ENCODE peak calls at places on chromosomes 1 and 21, in six cellular contexts. V, Q, F, L, D and J are unnamed samples.

GRCh38 chr1:93847811-93848288 is 31.2 kb downstream of the DNTTIP2 start:
- DNase-seq in V (peak), D (peak), Q (peak), F (peak), L (peak), J (peak)

GRCh38 chr1:109478806-109479205 is 4.9 kb upstream of the ATXN7L2 start:
- DNase-seq in D (no peak), L (peak), V (no peak), F (no peak), Q (peak), J (peak)

GRCh38 chr1:199279872-199280649 is 641.2 kb downstream of the PTPRC start:
- DNase-seq in V (no peak), L (no peak), Q (no peak), D (no peak), F (no peak), J (no peak)

GRCh38 chr1:67058242-67058641 is 4.3 kb upstream of the SLC35D1 start:
- DNase-seq in V (no peak), D (no peak), Q (no peak), F (no peak), L (no peak), J (no peak)

GRCh38 chr1:56877973-56878372 is 23.4 kb downstream of the C8A start:
- DNase-seq in L (no peak), V (no peak), Q (no peak), D (peak), F (no peak), J (no peak)

GRCh38 chr1:179828554-179829110 is 49.0 kb downstream of the TOR1AIP2 start:
- DNase-seq in F (no peak), L (no peak), V (no peak), D (no peak), Q (no peak), J (no peak)

GRCh38 chr1:51653127-51653526 is 36.2 kb downstream of the OSBPL9 start:
- DNase-seq in Q (no peak), L (no peak), V (no peak), F (no peak), D (no peak), J (no peak)

GRCh38 chr1:32361674-32362473 is 411 bp downstream of the FAM229A start:
- DNase-seq in Q (peak), V (peak), F (peak), D (peak), L (peak), J (peak)

GRCh38 chr1:7110306-7110705 is 325.1 kb downstream of the CAMTA1 start:
- DNase-seq in D (no peak), V (no peak), L (no peak), Q (no peak), F (no peak), J (no peak)

GRCh38 chr1:99438656-99439055 is 174.4 kb downstream of the PLPPR4 start:
- DNase-seq in D (no peak), Q (no peak), V (no peak), L (no peak), F (no peak), J (no peak)

GRCh38 chr1:154502066-154502741 is at the start of the genes SHE and TDRD10:
- DNase-seq in L (no peak), D (no peak), Q (no peak), F (no peak), V (no peak), J (no peak)

GRCh38 chr1:241048558-241048957 is 308.4 kb downstream of the RGS7 start:
- DNase-seq in D (no peak), V (no peak), F (no peak), L (no peak), Q (no peak), J (no peak)

GRCh38 chr1:172143384-172144025 is 277.0 kb upstream of the C1orf105 start:
- DNase-seq in V (no peak), D (peak), Q (no peak), F (no peak), L (no peak), J (no peak)

GRCh38 chr1:153570874-153571273 is 5.2 kb upstream of the S100A2 start:
- DNase-seq in V (no peak), F (no peak), Q (no peak), D (no peak), L (no peak), J (no peak)

GRCh38 chr1:111441573-111442192 is 7.4 kb downstream of the WDR77 start:
- DNase-seq in D (peak), L (peak), F (no peak), Q (no peak), V (no peak), J (peak)

GRCh38 chr1:173504268-173504667 is 27.1 kb downstream of the PRDX6 start:
- DNase-seq in Q (no peak), V (no peak), D (no peak), L (no peak), F (no peak), J (no peak)

GRCh38 chr1:172895050-172895460 is 155.7 kb downstream of the TNFSF18 start:
- DNase-seq in L (no peak), Q (no peak), D (no peak), F (no peak), V (no peak), J (no peak)

GRCh38 chr1:115764541-115764940 is 4.0 kb downstream of the CASQ2 start:
- DNase-seq in V (no peak), Q (no peak), D (peak), L (peak), F (no peak), J (peak)

GRCh38 chr1:247747616-247748015 is 325 bp downstream of the OR14A2 start:
- DNase-seq in Q (no peak), F (no peak), L (no peak), D (peak), V (no peak), J (no peak)

GRCh38 chr1:33119532-33120217 is 38.7 kb downstream of the AZIN2 start:
- DNase-seq in L (no peak), Q (no peak), V (no peak), F (no peak), D (no peak), J (no peak)

GRCh38 chr21:42289926-42290325 is 25.3 kb downstream of the TFF3 start:
- DNase-seq in V (no peak), D (no peak), F (no peak), L (no peak), Q (no peak), J (no peak)

GRCh38 chr1:51558375-51558924 is 39.4 kb upstream of the EPS15 start:
- DNase-seq in V (no peak), F (no peak), L (no peak), D (peak), Q (no peak), J (no peak)

GRCh38 chr1:177975588-177976495 is 6.0 kb upstream of the SEC16B start:
- DNase-seq in V (no peak), F (no peak), Q (no peak), D (peak), L (no peak), J (no peak)

GRCh38 chr1:167247754-167248153 is 27.1 kb downstream of the POU2F1 start:
- DNase-seq in L (no peak), F (no peak), D (no peak), Q (no peak), V (no peak), J (no peak)

GRCh38 chr1:109931189-109931672 is 20.6 kb downstream of the CSF1 start:
- DNase-seq in V (peak), D (peak), Q (peak), L (peak), F (no peak), J (peak)

GRCh38 chr1:67586596-67586995 is 98.4 kb upstream of the GADD45A start:
- DNase-seq in L (no peak), V (no peak), Q (no peak), D (peak), F (no peak), J (no peak)

DNA sequence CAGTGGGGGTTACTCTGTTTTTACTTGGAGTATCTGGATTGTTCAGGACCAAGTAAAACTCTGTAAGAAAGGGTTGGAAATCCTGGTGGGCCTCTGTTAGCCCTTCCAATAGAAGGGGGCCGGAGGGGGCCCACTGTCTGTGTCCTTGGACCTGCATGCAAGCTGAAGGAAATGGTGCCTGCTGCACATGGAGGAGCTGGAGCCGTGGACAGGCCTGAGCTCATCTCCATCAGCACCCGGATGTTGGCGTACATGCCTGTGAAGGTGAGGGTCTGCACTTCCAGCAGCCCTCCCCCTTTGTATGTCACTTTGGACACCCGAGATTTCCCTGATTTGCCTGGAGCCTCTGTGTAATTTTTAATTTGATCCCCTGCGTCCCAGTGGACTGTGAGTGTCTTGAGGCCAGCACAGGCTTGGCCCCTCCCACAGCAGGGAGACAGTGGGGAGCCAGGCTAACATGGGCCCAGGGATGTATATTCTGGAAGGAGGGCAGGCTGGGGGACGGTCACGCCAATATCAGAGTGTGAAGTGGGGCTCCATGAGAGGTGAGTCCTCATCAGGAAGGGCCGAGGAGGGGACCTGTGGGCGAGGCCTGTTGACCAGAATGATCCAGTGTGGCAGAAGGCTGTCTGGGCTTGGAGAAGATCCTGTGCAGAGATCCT is 16.8 kb downstream of the GALNT2 start:
- DNase-seq in F (no peak), V (no peak), L (no peak), D (no peak), Q (no peak), J (no peak)
- H3K27ac ChIP-seq in F (peak), V (peak), L (peak), D (no peak), Q (peak), J (peak)

GRCh38 chr1:147912553-147912952 is 10.0 kb downstream of the GJA8 start:
- DNase-seq in Q (no peak), D (no peak), V (no peak), L (no peak), F (no peak), J (no peak)
- TF ChIP-seq CTCF in Q (no peak), D (no peak), V (no peak), L (no peak), F (no peak), J (no peak)

GRCh38 chr21:16377857-16378256 is 648.1 kb downstream of the USP25 start:
- DNase-seq in D (no peak), F (no peak), Q (no peak), V (no peak), L (no peak), J (no peak)

GRCh38 chr21:16378570-16378969 is 648.8 kb downstream of the USP25 start:
- DNase-seq in D (no peak), L (no peak), F (no peak), Q (no peak), V (no peak), J (no peak)

GRCh38 chr21:16377120-16377658 is 647.4 kb downstream of the USP25 start:
- DNase-seq in Q (no peak), L (no peak), F (no peak), D (no peak), V (no peak), J (no peak)

GRCh38 chr21:16372546-16372945 is 642.8 kb downstream of the USP25 start:
- DNase-seq in L (no peak), Q (no peak), F (no peak), V (no peak), D (no peak), J (no peak)

DNA sequence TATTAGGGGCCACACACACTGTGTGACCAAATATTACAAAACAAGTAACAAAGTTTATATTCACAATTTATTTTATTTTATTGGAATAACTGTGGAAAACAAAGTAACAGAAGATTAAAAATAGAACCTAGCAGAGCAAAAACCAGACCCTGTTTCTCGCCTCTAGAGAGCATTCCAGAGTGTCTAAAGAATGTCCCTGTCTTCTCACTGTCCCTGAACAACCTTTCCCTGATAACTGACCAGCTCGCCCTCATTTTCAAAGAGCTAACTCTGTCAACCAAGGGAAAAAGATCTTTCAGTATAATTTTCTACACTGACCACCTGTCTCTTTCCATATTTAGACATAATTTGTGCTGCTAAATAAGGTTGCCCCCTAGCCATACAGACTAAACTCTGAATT is 646.9 kb downstream of the USP25 start:
- DNase-seq in Q (no peak), D (no peak), F (no peak), V (no peak), L (no peak), J (no peak)
- H3K27ac ChIP-seq in Q (peak), D (peak), F (no peak), V (no peak), L (peak), J (no peak)

GRCh38 chr1:70038025-70038424 is 167.4 kb downstream of the LRRC40 start:
- DNase-seq in Q (no peak), D (peak), V (no peak), F (no peak), L (no peak), J (no peak)

GRCh38 chr1:70033266-70033873 is 172.0 kb downstream of the LRRC40 start:
- DNase-seq in Q (no peak), V (no peak), L (no peak), F (no peak), D (no peak), J (no peak)

GRCh38 chr1:70039485-70039884 is 165.9 kb downstream of the LRRC40 start:
- DNase-seq in Q (no peak), L (no peak), V (no peak), F (no peak), D (no peak), J (no peak)

GRCh38 chr1:70033934-70034333 is 171.4 kb downstream of the LRRC40 start:
- DNase-seq in D (no peak), V (no peak), L (no peak), F (no peak), Q (no peak), J (no peak)

GRCh38 chr1:70034403-70034802 is 171.0 kb downstream of the LRRC40 start:
- DNase-seq in V (no peak), L (no peak), D (peak), F (no peak), Q (no peak), J (no peak)
- TF ChIP-seq CTCF in V (no peak), L (no peak), D (peak), F (no peak), Q (no peak), J (no peak)

GRCh38 chr21:45464309-45464708 is 59.3 kb downstream of the COL18A1 start:
- DNase-seq in L (no peak), V (no peak), F (no peak), Q (no peak), D (no peak), J (no peak)

GRCh38 chr21:45466330-45467220 is 61.6 kb downstream of the COL18A1 start:
- DNase-seq in V (peak), F (no peak), D (no peak), Q (no peak), L (no peak), J (no peak)

GRCh38 chr21:45465105-45465504 is 60.1 kb downstream of the COL18A1 start:
- DNase-seq in V (peak), D (no peak), L (no peak), F (no peak), Q (no peak), J (no peak)

GRCh38 chr21:45467221-45467779 is 62.3 kb downstream of the COL18A1 start:
- DNase-seq in F (no peak), L (no peak), Q (no peak), V (no peak), D (no peak), J (no peak)

GRCh38 chr21:45465611-45466329 is 60.8 kb downstream of the COL18A1 start:
- DNase-seq in D (no peak), V (peak), L (no peak), Q (no peak), F (no peak), J (no peak)
- H3K27ac ChIP-seq in D (no peak), V (no peak), L (no peak), Q (peak), F (no peak), J (no peak)

DNA sequence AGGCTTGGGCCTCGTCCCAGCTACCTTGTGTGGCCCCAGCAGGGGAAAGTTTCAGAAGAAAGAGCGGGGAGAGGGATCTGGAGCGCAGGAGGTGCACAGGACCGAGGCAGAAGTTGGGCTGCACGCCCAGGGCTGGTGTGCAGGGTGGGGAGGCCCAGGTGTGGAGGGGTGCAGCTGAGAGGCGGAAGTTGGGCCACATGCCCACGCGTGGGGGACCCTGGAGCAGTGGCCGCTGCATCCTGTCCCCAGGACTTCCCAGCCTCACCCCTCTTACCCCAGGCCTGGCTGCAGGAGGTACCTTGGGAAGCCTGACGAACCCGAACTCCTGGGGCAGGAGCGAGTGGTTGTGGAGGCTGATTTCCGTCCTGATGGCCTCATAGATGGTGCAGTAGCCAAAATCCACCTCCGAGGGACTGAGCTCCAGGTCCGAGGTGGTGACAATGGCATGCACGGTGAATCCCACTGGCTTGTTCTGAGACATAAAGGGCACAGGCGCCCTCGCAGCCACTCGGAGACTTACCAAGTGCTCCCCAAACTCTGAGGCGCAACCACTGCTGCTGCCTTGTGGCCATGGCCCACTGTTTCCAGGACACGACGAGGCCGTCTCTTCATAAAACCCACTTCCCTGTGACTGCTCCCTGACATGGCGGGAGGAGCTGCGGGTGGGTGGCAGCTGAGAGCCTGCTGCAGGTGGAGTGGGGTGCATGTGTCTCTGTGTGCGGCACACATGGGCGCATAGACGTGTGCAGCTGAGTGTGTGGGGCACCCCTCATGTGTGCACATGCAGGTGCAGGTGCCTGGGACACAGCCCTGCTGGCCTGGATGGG is 20.4 kb upstream of the TMEM52 start:
- DNase-seq in L (no peak), V (no peak), F (no peak), Q (no peak), D (no peak), J (no peak)
- TF ChIP-seq CTCF in L (no peak), V (no peak), F (no peak), Q (no peak), D (no peak), J (no peak)

DNA sequence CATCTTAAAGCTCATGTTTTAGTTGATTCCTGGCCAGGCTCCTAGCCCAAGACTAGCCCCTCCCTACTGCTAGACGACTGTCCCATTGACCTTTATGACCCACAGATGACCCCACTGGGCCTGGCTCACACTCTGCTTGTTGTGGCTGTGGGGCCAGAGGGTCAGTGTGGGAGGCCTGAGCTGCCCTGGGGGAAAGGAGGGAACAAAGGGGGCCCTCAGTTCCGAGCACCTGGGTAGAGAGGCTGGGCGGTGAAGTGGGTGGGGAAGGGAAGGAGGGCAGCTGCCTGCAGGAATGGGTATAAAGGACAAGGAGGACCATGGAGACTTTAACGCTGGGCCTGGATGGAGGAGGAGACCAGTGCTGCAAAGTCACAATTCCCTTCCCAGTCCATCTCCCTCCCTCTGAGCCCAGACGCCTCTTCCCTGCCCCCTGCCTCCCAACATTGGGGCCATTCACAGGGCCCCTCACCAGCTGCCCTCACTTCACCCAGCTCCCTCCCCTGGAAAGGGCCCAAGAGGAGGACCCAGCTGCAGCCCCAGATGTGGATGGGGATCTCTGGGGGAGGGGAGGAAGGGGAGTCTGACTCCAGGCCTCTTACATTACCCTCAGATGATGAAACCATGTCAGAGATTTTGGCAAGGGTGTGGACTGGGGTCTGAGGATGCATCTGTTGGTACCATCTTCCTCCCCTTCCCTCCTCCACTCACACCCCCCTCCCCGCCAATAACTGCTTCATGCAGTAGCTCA is 911 bp upstream of the KIF21B start:
- DNase-seq in Q (no peak), L (no peak), V (no peak), F (peak), D (no peak), J (no peak)
- H3K27ac ChIP-seq in Q (no peak), L (peak), V (no peak), F (peak), D (no peak), J (no peak)

GRCh38 chr1:63915121-63915520 is 141.3 kb downstream of the ROR1 start:
- DNase-seq in D (no peak), L (no peak), Q (no peak), V (no peak), F (no peak), J (no peak)
- TF ChIP-seq CTCF in D (peak), L (no peak), Q (no peak), V (peak), F (peak), J (peak)

DNA sequence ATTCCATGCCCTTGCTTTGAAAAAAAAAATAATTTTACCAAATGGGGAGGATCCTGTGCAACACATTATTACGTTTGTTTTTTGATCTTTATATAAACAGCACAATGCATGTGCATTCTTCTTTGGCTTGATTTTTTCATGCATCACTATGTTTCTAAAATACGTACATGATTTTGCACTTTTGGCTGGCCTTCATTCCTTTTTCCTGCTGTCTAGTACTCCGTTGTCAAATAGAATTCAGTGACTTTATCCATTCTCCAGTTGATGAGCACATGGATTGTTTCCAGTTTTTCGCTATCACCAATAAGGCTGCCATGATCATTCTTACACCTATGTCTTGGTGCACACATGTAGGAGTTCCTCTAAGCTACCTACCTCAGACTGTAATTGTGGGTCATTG is 63.0 kb upstream of the ID3 start:
- DNase-seq in Q (no peak), V (no peak), F (no peak), D (no peak), L (no peak), J (no peak)
- H3K27ac ChIP-seq in Q (no peak), V (no peak), F (no peak), D (no peak), L (no peak), J (no peak)